ENCODE peak calls at places on chromosome 16, in six cellular contexts. One of them, this sample, is unnamed.

GRCh38 chr16:31700530-31701388 is 172.8 kb upstream of the ZNF267 start:
- DNase-seq in A549: no peak
- DNase-seq in stimulated activated CD4-positive, alpha-beta T cell treated with anti-CD3 and anti-CD28 coated beads, Interleukin-15, amount 100 ng/mL, for 1 hour: peak; percentile 67
- DNase-seq in lung: peak; percentile 88
- DNase-seq in stimulated activated CD8-positive, alpha-beta memory T cell treated with anti-CD3 and anti-CD28 coated beads, Interleukin-2, amount 100 ng/mL, for 1 hour: peak; percentile 82
- DNase-seq in GM23338: peak; percentile 97
- DNase-seq in this sample: no peak

GRCh38 chr16:84374160-84374489 is 5.8 kb downstream of the ATP2C2 start:
- DNase-seq in GM23338: no peak
- DNase-seq in lung: no peak
- DNase-seq in A549: no peak
- DNase-seq in stimulated activated CD4-positive, alpha-beta T cell treated with anti-CD3 and anti-CD28 coated beads, Interleukin-15, amount 100 ng/mL, for 1 hour: no peak
- DNase-seq in stimulated activated CD8-positive, alpha-beta memory T cell treated with anti-CD3 and anti-CD28 coated beads, Interleukin-2, amount 100 ng/mL, for 1 hour: no peak
- DNase-seq in this sample: no peak

GRCh38 chr16:19967561-19967960 is 82.9 kb upstream of the GPRC5B start:
- DNase-seq in A549: no peak
- DNase-seq in stimulated activated CD8-positive, alpha-beta memory T cell treated with anti-CD3 and anti-CD28 coated beads, Interleukin-2, amount 100 ng/mL, for 1 hour: no peak
- DNase-seq in lung: no peak
- DNase-seq in stimulated activated CD4-positive, alpha-beta T cell treated with anti-CD3 and anti-CD28 coated beads, Interleukin-15, amount 100 ng/mL, for 1 hour: no peak
- DNase-seq in GM23338: no peak
- DNase-seq in this sample: no peak

GRCh38 chr16:80719573-80719972 is 84.8 kb downstream of the CDYL2 start:
- DNase-seq in GM23338: no peak
- DNase-seq in A549: no peak
- DNase-seq in lung: no peak
- DNase-seq in stimulated activated CD4-positive, alpha-beta T cell treated with anti-CD3 and anti-CD28 coated beads, Interleukin-15, amount 100 ng/mL, for 1 hour: no peak
- DNase-seq in stimulated activated CD8-positive, alpha-beta memory T cell treated with anti-CD3 and anti-CD28 coated beads, Interleukin-2, amount 100 ng/mL, for 1 hour: no peak
- DNase-seq in this sample: no peak

GRCh38 chr16:10923650-10924214 is 18.5 kb downstream of the DEXI start:
- DNase-seq in lung: no peak
- DNase-seq in stimulated activated CD8-positive, alpha-beta memory T cell treated with anti-CD3 and anti-CD28 coated beads, Interleukin-2, amount 100 ng/mL, for 1 hour: no peak
- DNase-seq in A549: no peak
- DNase-seq in GM23338: no peak
- DNase-seq in stimulated activated CD4-positive, alpha-beta T cell treated with anti-CD3 and anti-CD28 coated beads, Interleukin-15, amount 100 ng/mL, for 1 hour: no peak
- DNase-seq in this sample: no peak

GRCh38 chr16:12229759-12230594 is 253.4 kb downstream of the SNX29 start:
- DNase-seq in GM23338: no peak
- DNase-seq in stimulated activated CD8-positive, alpha-beta memory T cell treated with anti-CD3 and anti-CD28 coated beads, Interleukin-2, amount 100 ng/mL, for 1 hour: no peak
- DNase-seq in stimulated activated CD4-positive, alpha-beta T cell treated with anti-CD3 and anti-CD28 coated beads, Interleukin-15, amount 100 ng/mL, for 1 hour: no peak
- DNase-seq in A549: no peak
- DNase-seq in lung: no peak
- DNase-seq in this sample: peak; percentile 40

GRCh38 chr16:89052824-89053724 is 40.6 kb upstream of the ACSF3 start:
- DNase-seq in lung: no peak
- DNase-seq in A549: peak; percentile 83
- DNase-seq in GM23338: no peak
- DNase-seq in stimulated activated CD4-positive, alpha-beta T cell treated with anti-CD3 and anti-CD28 coated beads, Interleukin-15, amount 100 ng/mL, for 1 hour: no peak
- DNase-seq in stimulated activated CD8-positive, alpha-beta memory T cell treated with anti-CD3 and anti-CD28 coated beads, Interleukin-2, amount 100 ng/mL, for 1 hour: no peak
- DNase-seq in this sample: peak; percentile 69

GRCh38 chr16:69166946-69167930 is 19.7 kb upstream of the SNTB2 start:
- DNase-seq in lung: no peak
- DNase-seq in stimulated activated CD4-positive, alpha-beta T cell treated with anti-CD3 and anti-CD28 coated beads, Interleukin-15, amount 100 ng/mL, for 1 hour: no peak
- DNase-seq in stimulated activated CD8-positive, alpha-beta memory T cell treated with anti-CD3 and anti-CD28 coated beads, Interleukin-2, amount 100 ng/mL, for 1 hour: no peak
- DNase-seq in A549: no peak
- DNase-seq in GM23338: no peak
- DNase-seq in this sample: no peak

This sample was measured in HAP-1.